ENCODE peak calls at places on chromosomes 4 and X, in ten cellular contexts. A is activated CD4-positive, alpha-beta T cell treated with anti-CD3 and anti-CD28 coated beads, Interleukin-2, amount 10 ng/mL, durations not matched to agents 7 days and 5 days; V is HEK293T; K is NCI-H345; Z is GM04503; U is GM23248; Y is HFF-Myc; P is Right ventricle myocardium superior; L is AG08396; Q is left colon. T is an unnamed sample.

GRCh38 chr4:118835896-118836762 is at the start of gene SEC24D:
- DNase-seq in A (peak), V (peak), K (peak), Z (peak), U (peak), Y (peak), P (peak), L (peak), Q (peak), T (peak)

GRCh38 chr4:3874525-3875110 is 108.4 kb downstream of the ADRA2C start:
- DNase-seq in A (no peak), V (no peak), K (no peak), Z (no peak), U (no peak), Y (no peak), P (no peak), L (no peak), Q (no peak), T (no peak)

GRCh38 chr4:31613946-31614623 is 893.9 kb downstream of the PCDH7 start:
- DNase-seq in A (no peak), V (no peak), K (peak), Z (no peak), U (no peak), Y (no peak), P (no peak), L (no peak), Q (no peak), T (no peak)

GRCh38 chrX:23662853-23663252 is 4.4 kb upstream of the PRDX4 start:
- DNase-seq in A (no peak), V (no peak), K (no peak), Z (peak), U (peak), Y (no peak), P (no peak), L (peak), Q (no peak), T (no peak)

GRCh38 chr4:66842401-66842800 is 702.9 kb downstream of the CENPC start:
- DNase-seq in A (no peak), V (no peak), K (no peak), Z (no peak), U (no peak), Y (no peak), P (no peak), L (no peak), Q (no peak), T (no peak)

GRCh38 chr4:185210102-185210981 is 944 bp downstream of the SNX25 start:
- DNase-seq in A (peak), V (peak), K (peak), Z (no peak), U (peak), Y (no peak), P (peak), L (peak), Q (peak), T (peak)

GRCh38 chrX:69136546-69137331 is 28.5 kb downstream of the PJA1 start:
- DNase-seq in A (no peak), V (no peak), K (no peak), Z (no peak), U (no peak), Y (no peak), P (peak), L (no peak), Q (peak), T (peak)

GRCh38 chr4:89657931-89658700 is 178.8 kb downstream of the SNCA start:
- DNase-seq in A (no peak), V (peak), K (no peak), Z (peak), U (peak), Y (peak), P (no peak), L (no peak), Q (no peak), T (no peak)

GRCh38 chr4:40143926-40144508 is 52.8 kb upstream of the RHOH start:
- DNase-seq in A (no peak), V (no peak), K (no peak), Z (no peak), U (no peak), Y (no peak), P (no peak), L (no peak), Q (no peak), T (no peak)

GRCh38 chrX:37998586-37999267 is 7.6 kb upstream of the SYTL5 start:
- DNase-seq in A (no peak), V (no peak), K (peak), Z (no peak), U (peak), Y (no peak), P (no peak), L (peak), Q (no peak), T (no peak)

GRCh38 chrX:150635952-150636351 is 57.2 kb upstream of the MTMR1 start:
- DNase-seq in A (no peak), V (no peak), K (no peak), Z (peak), U (peak), Y (peak), P (no peak), L (peak), Q (no peak), T (no peak)

GRCh38 chr4:56468097-56468422 is 643 bp downstream of the SRP72 start:
- DNase-seq in A (no peak), V (peak), K (peak), Z (no peak), U (peak), Y (no peak), P (no peak), L (no peak), Q (peak), T (peak)

GRCh38 chr4:162139412-162139811 is 24.4 kb downstream of the FSTL5 start:
- DNase-seq in A (no peak), V (no peak), K (no peak), Z (no peak), U (no peak), Y (no peak), P (no peak), L (no peak), Q (no peak), T (no peak)

GRCh38 chrX:12443534-12444098 is 305.3 kb downstream of the FRMPD4 start:
- DNase-seq in A (no peak), V (no peak), K (no peak), Z (no peak), U (no peak), Y (peak), P (no peak), L (no peak), Q (no peak), T (no peak)

GRCh38 chr4:732911-733630 is 27.4 kb downstream of the PCGF3 start:
- DNase-seq in A (no peak), V (no peak), K (no peak), Z (no peak), U (no peak), Y (no peak), P (peak), L (no peak), Q (no peak), T (no peak)